ENCODE peak calls at places on chromosome 17, in eight cellular contexts. Q is breast epithelium; V is A549; I is A673; S is effector memory CD4-positive, alpha-beta T cell; T is adrenal gland; O is PC-9; G is neural progenitor cell. K is an unnamed sample.
A peak's percentile ranks its signal among the peaks of the same experiment; 100 is the strongest.

GRCh38 chr17:17837380-17837821 is 615 bp upstream of the SREBF1 start:
- DNase-seq in Q (no peak), V (peak; percentile 93), I (no peak), S (no peak), T (peak; percentile 74), O (peak; percentile 62), G (peak; percentile 50), K (peak; percentile 67)

GRCh38 chr17:59329558-59330313 is 1.7 kb upstream of the YPEL2 start:
- DNase-seq in Q (no peak), V (peak; percentile 79), I (peak; percentile 46), S (peak; percentile 25), T (peak; percentile 75), O (peak; percentile 58), G (peak; percentile 93), K (peak; percentile 52)

GRCh38 chr17:36933174-36934143 is 3.8 kb upstream of the LHX1 start:
- DNase-seq in Q (no peak), V (no peak), I (no peak), S (no peak), T (no peak), O (no peak), G (peak; percentile 54), K (no peak)

GRCh38 chr17:57603978-57604377 is 141.1 kb downstream of the CCDC182 start:
- DNase-seq in Q (peak; percentile 35), V (no peak), I (no peak), S (peak; percentile 44), T (peak; percentile 48), O (no peak), G (no peak), K (no peak)

GRCh38 chr17:6346986-6347385 is 87.9 kb downstream of the AIPL1 start:
- DNase-seq in Q (no peak), V (no peak), I (no peak), S (no peak), T (no peak), O (no peak), G (no peak), K (no peak)

GRCh38 chr17:57531648-57532486 is 213.2 kb downstream of the CCDC182 start:
- DNase-seq in Q (no peak), V (no peak), I (no peak), S (no peak), T (no peak), O (no peak), G (no peak), K (no peak)

GRCh38 chr17:30290696-30291570 is 811 bp downstream of the BLMH start:
- DNase-seq in Q (no peak), V (peak; percentile 60), I (peak; percentile 18), S (peak; percentile 1), T (peak; percentile 32), O (peak; percentile 45), G (peak; percentile 79), K (peak; percentile 9)

GRCh38 chr17:27345141-27345904 is 51.4 kb downstream of the WSB1 start:
- DNase-seq in Q (no peak), V (no peak), I (no peak), S (no peak), T (peak; percentile 50), O (no peak), G (peak; percentile 83), K (no peak)

GRCh38 chr17:44304651-44305050 is 3.8 kb upstream of the RUNDC3A start:
- DNase-seq in Q (no peak), V (no peak), I (no peak), S (no peak), T (no peak), O (no peak), G (no peak), K (no peak)

GRCh38 chr17:51666971-51667721 is 406.8 kb downstream of the UTP18 start:
- DNase-seq in Q (no peak), V (no peak), I (no peak), S (no peak), T (no peak), O (no peak), G (no peak), K (no peak)

GRCh38 chr17:14672830-14673229 is 371.9 kb downstream of the HS3ST3B1 start:
- DNase-seq in Q (no peak), V (no peak), I (no peak), S (no peak), T (peak; percentile 8), O (no peak), G (peak; percentile 49), K (no peak)

GRCh38 chr17:35866356-35866950 is 2.2 kb downstream of the HEATR9 start:
- DNase-seq in Q (no peak), V (no peak), I (no peak), S (no peak), T (peak; percentile 59), O (no peak), G (no peak), K (no peak)

GRCh38 chr17:2598166-2598565 is 4.7 kb downstream of the PAFAH1B1 start:
- DNase-seq in Q (no peak), V (no peak), I (no peak), S (no peak), T (peak; percentile 47), O (no peak), G (no peak), K (no peak)

GRCh38 chr17:8221663-8222379 is 11.4 kb upstream of the AURKB start:
- DNase-seq in Q (peak; percentile 91), V (peak; percentile 95), I (peak; percentile 94), S (no peak), T (peak; percentile 88), O (peak; percentile 92), G (peak; percentile 89), K (peak; percentile 100)

GRCh38 chr17:63880706-63881105 is 1.0 kb downstream of the GH2 start:
- DNase-seq in Q (no peak), V (no peak), I (no peak), S (no peak), T (no peak), O (no peak), G (no peak), K (no peak)

GRCh38 chr17:36673637-36674277 is 72.4 kb downstream of the MRM1 start:
- DNase-seq in Q (no peak), V (no peak), I (no peak), S (no peak), T (no peak), O (no peak), G (no peak), K (no peak)

GRCh38 chr17:10737168-10737622 is 7.4 kb upstream of the TMEM220 start:
- DNase-seq in Q (peak; percentile 66), V (peak; percentile 92), I (peak; percentile 79), S (no peak), T (peak; percentile 69), O (peak; percentile 47), G (peak; percentile 70), K (peak; percentile 26)

GRCh38 chr17:65987988-65988387 is 203.9 kb downstream of the CEP112 start:
- DNase-seq in Q (no peak), V (peak; percentile 62), I (peak; percentile 49), S (no peak), T (peak; percentile 7), O (peak; percentile 8), G (peak; percentile 64), K (no peak)

GRCh38 chr17:80718428-80718827 is 173.8 kb downstream of the RPTOR start:
- DNase-seq in Q (no peak), V (no peak), I (peak; percentile 46), S (no peak), T (no peak), O (no peak), G (no peak), K (no peak)

GRCh38 chr17:66889480-66890230 is 54.7 kb downstream of the CACNG5 start:
- DNase-seq in Q (no peak), V (no peak), I (no peak), S (no peak), T (no peak), O (no peak), G (no peak), K (no peak)

GRCh38 chr17:60594747-60595146 is 5.2 kb upstream of the PPM1D start:
- DNase-seq in Q (no peak), V (no peak), I (no peak), S (no peak), T (no peak), O (no peak), G (no peak), K (no peak)

GRCh38 chr17:40532520-40533253 is 31.3 kb upstream of the TNS4 start:
- DNase-seq in Q (peak; percentile 25), V (peak; percentile 63), I (no peak), S (no peak), T (no peak), O (no peak), G (no peak), K (no peak)
- H3K27ac ChIP-seq in Q (peak overlapping the region; percentile 100), V (peak overlapping the region; percentile 99), I (no peak overlapping the region), S (no peak overlapping the region), T (no peak overlapping the region), O (no peak overlapping the region), G (no peak overlapping the region), K (peak overlapping the region; percentile 91)

DNA sequence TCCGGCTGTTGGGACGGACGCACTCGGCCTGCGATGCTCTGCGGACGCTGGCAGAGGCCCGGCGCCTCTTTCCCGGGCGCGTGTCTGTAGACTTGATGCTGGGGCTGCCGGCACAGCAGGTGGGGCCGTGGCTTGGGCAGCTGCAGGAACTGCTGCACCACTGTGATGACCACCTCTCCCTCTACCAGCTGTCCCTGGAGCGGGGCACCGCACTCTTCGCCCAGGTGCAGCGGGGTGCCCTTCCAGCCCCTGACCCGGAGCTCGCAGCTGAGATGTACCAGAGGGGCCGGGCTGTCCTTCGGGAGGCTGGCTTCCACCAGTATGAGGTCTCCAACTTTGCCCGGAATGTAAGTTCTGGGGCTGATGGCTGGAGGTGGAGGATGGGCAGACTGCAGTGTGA is 3.5 kb downstream of the RSAD1 start:
- DNase-seq in Q (no peak), V (no peak), I (no peak), S (no peak), T (no peak), O (no peak), G (no peak), K (no peak)
- H3K4me1 ChIP-seq in Q (no peaks in the 10 kb centered on the region), V (peaks cover 31% of the 10 kb centered on the region), I (peaks cover 8% of the 10 kb centered on the region), S (peaks cover 14% of the 10 kb centered on the region), T (peaks cover 16% of the 10 kb centered on the region), O (peaks cover 35% of the 10 kb centered on the region), G (peaks cover 3% of the 10 kb centered on the region), K (peaks cover 17% of the 10 kb centered on the region)

GRCh38 chr17:19629449-19629848 is 19.1 kb upstream of the ALDH3A2 start:
- DNase-seq in Q (no peak), V (no peak), I (no peak), S (no peak), T (no peak), O (no peak), G (no peak), K (no peak)

GRCh38 chr17:19630035-19630434 is 18.5 kb upstream of the ALDH3A2 start:
- DNase-seq in Q (no peak), V (no peak), I (no peak), S (no peak), T (no peak), O (no peak), G (no peak), K (no peak)

GRCh38 chr17:19631905-19632304 is 16.6 kb upstream of the ALDH3A2 start:
- DNase-seq in Q (no peak), V (no peak), I (no peak), S (no peak), T (no peak), O (no peak), G (no peak), K (no peak)

GRCh38 chr17:19626079-19626478 is 22.5 kb upstream of the ALDH3A2 start:
- DNase-seq in Q (no peak), V (no peak), I (no peak), S (no peak), T (no peak), O (no peak), G (no peak), K (no peak)

GRCh38 chr17:19630651-19631050 is 17.9 kb upstream of the ALDH3A2 start:
- DNase-seq in Q (no peak), V (no peak), I (no peak), S (no peak), T (no peak), O (no peak), G (no peak), K (no peak)
- H3K27ac ChIP-seq in Q (no peak overlapping the region), V (no peak overlapping the region), I (no peak overlapping the region), S (no peak overlapping the region), T (no peak overlapping the region), O (no peak overlapping the region), G (no peak overlapping the region), K (no peak overlapping the region)

GRCh38 chr17:70119545-70119944 is 44.5 kb downstream of the KCNJ16 start:
- DNase-seq in Q (no peak), V (no peak), I (no peak), S (no peak), T (no peak), O (no peak), G (no peak), K (no peak)
- H3K4me1 ChIP-seq in Q (no peaks in the 10 kb centered on the region), V (peaks cover 8% of the 10 kb centered on the region), I (no peaks in the 10 kb centered on the region), S (no peaks in the 10 kb centered on the region), T (no peaks in the 10 kb centered on the region), O (peaks cover 3% of the 10 kb centered on the region), G (no peaks in the 10 kb centered on the region), K (peaks cover 13% of the 10 kb centered on the region)